ENCODE peak calls at places on chromosomes 4 and X, in nine cellular contexts. One of them, this sample, is unnamed.

GRCh38 chrX:3811331-3812311 is 98.2 kb upstream of the PRKX start:
- DNase-seq in fibroblast of villous mesenchyme: peak; percentile 56
- DNase-seq in ovary: peak; percentile 32
- DNase-seq in dorsolateral prefrontal cortex: no peak
- DNase-seq in CD4-positive, alpha-beta T cell: no peak
- DNase-seq in cardiac muscle cell: peak; percentile 60
- DNase-seq in GM13977: peak; percentile 67
- DNase-seq in CD8-positive, alpha-beta T cell: peak; percentile 31
- DNase-seq in A673: peak; percentile 62
- DNase-seq in this sample: peak; percentile 64

GRCh38 chr4:26753642-26754041 is 107.0 kb upstream of the STIM2 start:
- DNase-seq in CD8-positive, alpha-beta T cell: no peak
- DNase-seq in cardiac muscle cell: peak; percentile 46
- DNase-seq in GM13977: no peak
- DNase-seq in A673: no peak
- DNase-seq in CD4-positive, alpha-beta T cell: no peak
- DNase-seq in fibroblast of villous mesenchyme: no peak
- DNase-seq in dorsolateral prefrontal cortex: no peak
- DNase-seq in ovary: no peak
- DNase-seq in this sample: no peak

GRCh38 chr4:145186719-145187118 is 6.3 kb upstream of the OTUD4 start:
- DNase-seq in ovary: no peak
- DNase-seq in CD4-positive, alpha-beta T cell: no peak
- DNase-seq in dorsolateral prefrontal cortex: no peak
- DNase-seq in fibroblast of villous mesenchyme: no peak
- DNase-seq in A673: no peak
- DNase-seq in GM13977: peak; percentile 26
- DNase-seq in cardiac muscle cell: no peak
- DNase-seq in CD8-positive, alpha-beta T cell: no peak
- DNase-seq in this sample: peak; percentile 46

GRCh38 chr4:73181231-73181630 is 77.4 kb downstream of the ANKRD17 start:
- DNase-seq in cardiac muscle cell: no peak
- DNase-seq in CD4-positive, alpha-beta T cell: no peak
- DNase-seq in GM13977: no peak
- DNase-seq in A673: no peak
- DNase-seq in ovary: no peak
- DNase-seq in fibroblast of villous mesenchyme: no peak
- DNase-seq in dorsolateral prefrontal cortex: no peak
- DNase-seq in CD8-positive, alpha-beta T cell: no peak
- DNase-seq in this sample: no peak

GRCh38 chrX:65679071-65679540 is 11.7 kb downstream of the MSN start:
- DNase-seq in GM13977: no peak
- DNase-seq in dorsolateral prefrontal cortex: no peak
- DNase-seq in ovary: no peak
- DNase-seq in A673: no peak
- DNase-seq in CD8-positive, alpha-beta T cell: no peak
- DNase-seq in CD4-positive, alpha-beta T cell: no peak
- DNase-seq in fibroblast of villous mesenchyme: no peak
- DNase-seq in cardiac muscle cell: no peak
- DNase-seq in this sample: no peak

GRCh38 chrX:9517062-9517461 is 52.2 kb downstream of the TBL1X start:
- DNase-seq in fibroblast of villous mesenchyme: no peak
- DNase-seq in cardiac muscle cell: no peak
- DNase-seq in CD8-positive, alpha-beta T cell: no peak
- DNase-seq in CD4-positive, alpha-beta T cell: no peak
- DNase-seq in dorsolateral prefrontal cortex: no peak
- DNase-seq in A673: no peak
- DNase-seq in ovary: no peak
- DNase-seq in GM13977: no peak
- DNase-seq in this sample: no peak

GRCh38 chr4:41140410-41140809 is 73.9 kb downstream of the APBB2 start:
- DNase-seq in GM13977: no peak
- DNase-seq in ovary: no peak
- DNase-seq in CD4-positive, alpha-beta T cell: no peak
- DNase-seq in dorsolateral prefrontal cortex: no peak
- DNase-seq in CD8-positive, alpha-beta T cell: no peak
- DNase-seq in fibroblast of villous mesenchyme: no peak
- DNase-seq in A673: no peak
- DNase-seq in cardiac muscle cell: no peak
- DNase-seq in this sample: no peak

GRCh38 chr4:185224597-185224996 is 15.2 kb downstream of the SNX25 start:
- DNase-seq in cardiac muscle cell: no peak
- DNase-seq in ovary: no peak
- DNase-seq in A673: no peak
- DNase-seq in CD8-positive, alpha-beta T cell: no peak
- DNase-seq in fibroblast of villous mesenchyme: no peak
- DNase-seq in dorsolateral prefrontal cortex: no peak
- DNase-seq in GM13977: no peak
- DNase-seq in CD4-positive, alpha-beta T cell: no peak
- DNase-seq in this sample: no peak

GRCh38 chrX:134836497-134836968 is 154.3 kb upstream of the SMIM10 start:
- DNase-seq in A673: peak; percentile 71
- DNase-seq in CD4-positive, alpha-beta T cell: no peak
- DNase-seq in CD8-positive, alpha-beta T cell: no peak
- DNase-seq in fibroblast of villous mesenchyme: peak; percentile 58
- DNase-seq in ovary: no peak
- DNase-seq in dorsolateral prefrontal cortex: no peak
- DNase-seq in GM13977: no peak
- DNase-seq in cardiac muscle cell: peak; percentile 39
- DNase-seq in this sample: no peak

GRCh38 chr4:140133576-140133975 is 20.4 kb downstream of the MAML3 start:
- DNase-seq in dorsolateral prefrontal cortex: no peak
- DNase-seq in cardiac muscle cell: no peak
- DNase-seq in A673: no peak
- DNase-seq in GM13977: no peak
- DNase-seq in fibroblast of villous mesenchyme: no peak
- DNase-seq in ovary: no peak
- DNase-seq in CD4-positive, alpha-beta T cell: no peak
- DNase-seq in CD8-positive, alpha-beta T cell: no peak
- DNase-seq in this sample: no peak

GRCh38 chr4:152784490-152785195 is 4.9 kb downstream of the ARFIP1 start:
- DNase-seq in dorsolateral prefrontal cortex: no peak
- DNase-seq in CD4-positive, alpha-beta T cell: no peak
- DNase-seq in CD8-positive, alpha-beta T cell: no peak
- DNase-seq in GM13977: no peak
- DNase-seq in A673: peak; percentile 92
- DNase-seq in cardiac muscle cell: peak; percentile 41
- DNase-seq in fibroblast of villous mesenchyme: peak; percentile 61
- DNase-seq in ovary: no peak
- DNase-seq in this sample: no peak

GRCh38 chr4:101158136-101158485 is 189.2 kb downstream of the PPP3CA start:
- DNase-seq in dorsolateral prefrontal cortex: peak; percentile 45
- DNase-seq in A673: peak; percentile 64
- DNase-seq in fibroblast of villous mesenchyme: no peak
- DNase-seq in cardiac muscle cell: no peak
- DNase-seq in GM13977: no peak
- DNase-seq in CD8-positive, alpha-beta T cell: no peak
- DNase-seq in ovary: no peak
- DNase-seq in CD4-positive, alpha-beta T cell: no peak
- DNase-seq in this sample: no peak

GRCh38 chrX:47093248-47093647 is 15.0 kb downstream of the RGN start:
- DNase-seq in CD4-positive, alpha-beta T cell: no peak
- DNase-seq in fibroblast of villous mesenchyme: peak; percentile 53
- DNase-seq in ovary: no peak
- DNase-seq in GM13977: peak; percentile 34
- DNase-seq in cardiac muscle cell: peak; percentile 53
- DNase-seq in CD8-positive, alpha-beta T cell: no peak
- DNase-seq in dorsolateral prefrontal cortex: no peak
- DNase-seq in A673: peak; percentile 64
- DNase-seq in this sample: peak; percentile 25

GRCh38 chr4:48297447-48297846 is 27.8 kb upstream of the TEC start:
- DNase-seq in CD4-positive, alpha-beta T cell: no peak
- DNase-seq in GM13977: no peak
- DNase-seq in A673: no peak
- DNase-seq in dorsolateral prefrontal cortex: no peak
- DNase-seq in CD8-positive, alpha-beta T cell: no peak
- DNase-seq in cardiac muscle cell: peak; percentile 30
- DNase-seq in fibroblast of villous mesenchyme: no peak
- DNase-seq in ovary: no peak
- DNase-seq in this sample: no peak

GRCh38 chrX:131778269-131779218 is 234.7 kb downstream of the OR13H1 start:
- DNase-seq in cardiac muscle cell: no peak
- DNase-seq in dorsolateral prefrontal cortex: peak; percentile 73
- DNase-seq in CD8-positive, alpha-beta T cell: no peak
- DNase-seq in ovary: peak; percentile 77
- DNase-seq in fibroblast of villous mesenchyme: peak; percentile 90
- DNase-seq in CD4-positive, alpha-beta T cell: peak; percentile 61
- DNase-seq in A673: peak; percentile 84
- DNase-seq in GM13977: peak; percentile 39
- DNase-seq in this sample: no peak

GRCh38 chr4:176011523-176011922 is 54.1 kb upstream of the WDR17 start:
- DNase-seq in CD4-positive, alpha-beta T cell: no peak
- DNase-seq in ovary: no peak
- DNase-seq in CD8-positive, alpha-beta T cell: no peak
- DNase-seq in GM13977: no peak
- DNase-seq in cardiac muscle cell: no peak
- DNase-seq in fibroblast of villous mesenchyme: no peak
- DNase-seq in A673: no peak
- DNase-seq in dorsolateral prefrontal cortex: no peak
- DNase-seq in this sample: no peak

GRCh38 chr4:88014506-88014905 is 7.1 kb downstream of the PKD2 start:
- DNase-seq in cardiac muscle cell: no peak
- DNase-seq in CD4-positive, alpha-beta T cell: no peak
- DNase-seq in GM13977: no peak
- DNase-seq in CD8-positive, alpha-beta T cell: no peak
- DNase-seq in A673: no peak
- DNase-seq in ovary: no peak
- DNase-seq in dorsolateral prefrontal cortex: no peak
- DNase-seq in fibroblast of villous mesenchyme: no peak
- DNase-seq in this sample: no peak

GRCh38 chr4:7352486-7352885 is 82.2 kb downstream of the PSAPL1 start:
- DNase-seq in fibroblast of villous mesenchyme: no peak
- DNase-seq in CD4-positive, alpha-beta T cell: no peak
- DNase-seq in CD8-positive, alpha-beta T cell: no peak
- DNase-seq in A673: no peak
- DNase-seq in dorsolateral prefrontal cortex: no peak
- DNase-seq in cardiac muscle cell: no peak
- DNase-seq in ovary: no peak
- DNase-seq in GM13977: no peak
- DNase-seq in this sample: no peak

GRCh38 chr4:106967892-106968291 is 68.2 kb downstream of the DKK2 start:
- DNase-seq in fibroblast of villous mesenchyme: no peak
- DNase-seq in A673: no peak
- DNase-seq in CD8-positive, alpha-beta T cell: no peak
- DNase-seq in cardiac muscle cell: no peak
- DNase-seq in GM13977: no peak
- DNase-seq in ovary: no peak
- DNase-seq in CD4-positive, alpha-beta T cell: no peak
- DNase-seq in dorsolateral prefrontal cortex: no peak
- DNase-seq in this sample: no peak

GRCh38 chrX:67697452-67697851 is 153.6 kb downstream of the AR start:
- DNase-seq in ovary: no peak
- DNase-seq in CD4-positive, alpha-beta T cell: no peak
- DNase-seq in CD8-positive, alpha-beta T cell: no peak
- DNase-seq in cardiac muscle cell: no peak
- DNase-seq in GM13977: no peak
- DNase-seq in A673: no peak
- DNase-seq in dorsolateral prefrontal cortex: no peak
- DNase-seq in fibroblast of villous mesenchyme: no peak
- DNase-seq in this sample: no peak

GRCh38 chrX:139932901-139933796 is at the start of gene ATP11C:
- DNase-seq in fibroblast of villous mesenchyme: peak; percentile 87
- DNase-seq in A673: peak; percentile 92
- DNase-seq in ovary: peak; percentile 85
- DNase-seq in GM13977: peak; percentile 79
- DNase-seq in CD4-positive, alpha-beta T cell: peak; percentile 75
- DNase-seq in CD8-positive, alpha-beta T cell: peak; percentile 81
- DNase-seq in cardiac muscle cell: peak; percentile 92
- DNase-seq in dorsolateral prefrontal cortex: peak; percentile 75
- DNase-seq in this sample: peak; percentile 86
- TF ChIP-seq CTCF in fibroblast of villous mesenchyme: no peak
- TF ChIP-seq CTCF in A673: no peak
- TF ChIP-seq CTCF in ovary: no peak
- TF ChIP-seq CTCF in GM13977: peak; percentile 46
- TF ChIP-seq CTCF in CD4-positive, alpha-beta T cell: no peak
- TF ChIP-seq CTCF in CD8-positive, alpha-beta T cell: no peak
- TF ChIP-seq CTCF in cardiac muscle cell: no peak
- TF ChIP-seq CTCF in dorsolateral prefrontal cortex: no peak
- TF ChIP-seq CTCF in this sample: peak; percentile 14

GRCh38 chrX:43949669-43950068 is 23.5 kb downstream of the NDP start:
- DNase-seq in GM13977: no peak
- DNase-seq in ovary: peak; percentile 28
- DNase-seq in fibroblast of villous mesenchyme: no peak
- DNase-seq in dorsolateral prefrontal cortex: peak; percentile 59
- DNase-seq in A673: peak; percentile 75
- DNase-seq in CD4-positive, alpha-beta T cell: peak; percentile 11
- DNase-seq in cardiac muscle cell: no peak
- DNase-seq in CD8-positive, alpha-beta T cell: peak; percentile 17
- DNase-seq in this sample: no peak
- TF ChIP-seq CTCF in GM13977: peak; percentile 37
- TF ChIP-seq CTCF in ovary: peak; percentile 17
- TF ChIP-seq CTCF in fibroblast of villous mesenchyme: peak; percentile 9
- TF ChIP-seq CTCF in dorsolateral prefrontal cortex: peak; percentile 50
- TF ChIP-seq CTCF in A673: peak; percentile 76
- TF ChIP-seq CTCF in CD4-positive, alpha-beta T cell: peak; percentile 31
- TF ChIP-seq CTCF in cardiac muscle cell: peak; percentile 32
- TF ChIP-seq CTCF in CD8-positive, alpha-beta T cell: peak; percentile 24
- TF ChIP-seq CTCF in this sample: peak; percentile 9

DNA sequence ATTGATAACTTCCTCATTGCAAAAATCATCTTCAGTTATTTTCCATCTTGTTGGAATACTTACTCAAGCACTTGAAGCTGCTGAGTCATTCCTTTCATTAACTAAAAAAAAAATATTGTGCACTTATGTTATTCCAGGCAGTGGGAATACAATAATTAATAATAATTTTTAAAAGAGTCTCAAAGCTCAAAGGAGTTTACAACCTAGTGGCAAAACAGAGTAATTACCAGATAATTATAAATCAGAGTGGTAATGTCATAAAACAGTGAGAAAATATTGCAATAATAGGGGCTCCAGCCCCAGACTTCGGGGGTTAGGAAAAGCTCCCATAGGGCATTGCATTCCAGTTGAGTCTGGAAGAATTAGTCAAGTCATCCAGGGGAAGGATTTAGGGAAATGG is 79.6 kb downstream of the DDX53 start:
- DNase-seq in GM13977: no peak
- DNase-seq in CD8-positive, alpha-beta T cell: no peak
- DNase-seq in CD4-positive, alpha-beta T cell: no peak
- DNase-seq in cardiac muscle cell: no peak
- DNase-seq in A673: no peak
- DNase-seq in dorsolateral prefrontal cortex: no peak
- DNase-seq in ovary: no peak
- DNase-seq in fibroblast of villous mesenchyme: no peak
- DNase-seq in this sample: no peak
- TF ChIP-seq CTCF in GM13977: no peak
- TF ChIP-seq CTCF in CD8-positive, alpha-beta T cell: no peak
- TF ChIP-seq CTCF in CD4-positive, alpha-beta T cell: no peak
- TF ChIP-seq CTCF in cardiac muscle cell: no peak
- TF ChIP-seq CTCF in A673: no peak
- TF ChIP-seq CTCF in dorsolateral prefrontal cortex: no peak
- TF ChIP-seq CTCF in ovary: no peak
- TF ChIP-seq CTCF in fibroblast of villous mesenchyme: no peak
- TF ChIP-seq CTCF in this sample: no peak

DNA sequence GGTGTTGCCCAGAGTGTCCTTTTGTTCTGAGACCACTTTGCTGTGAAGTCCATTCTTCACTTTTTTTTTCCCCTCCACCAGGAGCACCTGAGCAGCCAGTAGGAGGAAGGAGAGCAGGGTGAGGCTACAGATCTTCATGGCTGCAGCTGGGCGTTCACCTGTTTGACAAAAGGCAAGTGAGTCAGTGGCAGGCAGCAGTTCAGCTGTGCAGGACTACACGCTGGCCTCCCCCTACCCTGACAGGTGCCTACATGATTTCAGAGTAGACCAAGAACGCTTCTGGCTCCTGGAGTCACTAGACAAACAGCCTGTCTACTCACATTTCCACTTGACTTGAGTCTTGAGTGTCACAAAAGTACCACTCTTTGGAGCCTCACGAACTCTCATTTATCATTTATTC is 2.0 kb downstream of the FGFBP1 start:
- DNase-seq in A673: no peak
- DNase-seq in CD8-positive, alpha-beta T cell: no peak
- DNase-seq in dorsolateral prefrontal cortex: no peak
- DNase-seq in fibroblast of villous mesenchyme: no peak
- DNase-seq in CD4-positive, alpha-beta T cell: no peak
- DNase-seq in GM13977: no peak
- DNase-seq in ovary: no peak
- DNase-seq in cardiac muscle cell: no peak
- DNase-seq in this sample: no peak
- TF ChIP-seq CTCF in A673: no peak
- TF ChIP-seq CTCF in CD8-positive, alpha-beta T cell: no peak
- TF ChIP-seq CTCF in dorsolateral prefrontal cortex: no peak
- TF ChIP-seq CTCF in fibroblast of villous mesenchyme: no peak
- TF ChIP-seq CTCF in CD4-positive, alpha-beta T cell: no peak
- TF ChIP-seq CTCF in GM13977: no peak
- TF ChIP-seq CTCF in ovary: no peak
- TF ChIP-seq CTCF in cardiac muscle cell: no peak
- TF ChIP-seq CTCF in this sample: no peak